ENCODE peak calls at places on chromosomes 7 and 10, in eight cellular contexts. Y is mucosa of descending colon, I is aorta, L is GM23338, J is kidney, S is uterus, G is adrenal gland, V is esophagus muscularis mucosa. N is an unnamed sample. For H3K4me1, the result is how much of the 10 kb centered on the place peaks cover.

GRCh38 chr10:14325325-14325955 is 5.3 kb downstream of the FRMD4A start:
- DNase-seq in Y (peak), I (peak), L (peak), J (no peak), S (no peak), G (peak), V (peak), N (peak)

GRCh38 chr7:101563933-101564777 is 64.9 kb downstream of the MYL10 start:
- DNase-seq in Y (no peak), I (no peak), L (peak), J (peak), S (no peak), G (no peak), V (no peak), N (no peak)

GRCh38 chr10:67837519-67838314 is at the start of gene DNAJC12:
- DNase-seq in Y (no peak), I (no peak), L (peak), J (no peak), S (no peak), G (no peak), V (peak), N (no peak)

GRCh38 chr10:69130251-69130650 is 6.3 kb downstream of the VPS26A start:
- DNase-seq in Y (no peak), I (no peak), L (no peak), J (no peak), S (no peak), G (no peak), V (no peak), N (no peak)

GRCh38 chr7:6022671-6023070 is 8.5 kb upstream of the ANKRD61 start:
- DNase-seq in Y (no peak), I (no peak), L (no peak), J (peak), S (no peak), G (no peak), V (no peak), N (no peak)

GRCh38 chr10:82463165-82463564 is 588.2 kb downstream of the NRG3 start:
- DNase-seq in Y (no peak), I (no peak), L (no peak), J (no peak), S (no peak), G (no peak), V (no peak), N (no peak)

GRCh38 chr10:93198401-93199175 is 124.9 kb downstream of the CYP26A1 start:
- DNase-seq in Y (no peak), I (peak), L (peak), J (peak), S (no peak), G (peak), V (peak), N (no peak)

GRCh38 chr7:88806280-88807037 is 10.9 kb upstream of the TEX47 start:
- DNase-seq in Y (no peak), I (no peak), L (no peak), J (no peak), S (no peak), G (no peak), V (no peak), N (no peak)

GRCh38 chr7:15309891-15310290 is 251.9 kb downstream of the AGMO start:
- DNase-seq in Y (no peak), I (no peak), L (no peak), J (no peak), S (no peak), G (no peak), V (no peak), N (no peak)

GRCh38 chr7:33686001-33686591 is 219.2 kb upstream of the BMPER start:
- DNase-seq in Y (no peak), I (no peak), L (peak), J (no peak), S (no peak), G (no peak), V (no peak), N (no peak)

GRCh38 chr10:119947325-119947724 is 54.8 kb downstream of the SEC23IP start:
- DNase-seq in Y (no peak), I (no peak), L (no peak), J (no peak), S (no peak), G (no peak), V (no peak), N (no peak)

GRCh38 chr7:93910076-93910994 is 4.0 kb downstream of the GNGT1 start:
- DNase-seq in Y (no peak), I (no peak), L (no peak), J (no peak), S (peak), G (peak), V (no peak), N (no peak)

GRCh38 chr10:112336556-112337201 is 37.2 kb upstream of the ACSL5 start:
- DNase-seq in Y (no peak), I (no peak), L (no peak), J (no peak), S (no peak), G (no peak), V (no peak), N (no peak)

GRCh38 chr10:18473424-18474110 is 177.8 kb downstream of the NSUN6 start:
- DNase-seq in Y (no peak), I (no peak), L (no peak), J (no peak), S (no peak), G (peak), V (no peak), N (no peak)

GRCh38 chr10:133616371-133617130 is 10.0 kb downstream of the FRG2B start:
- DNase-seq in Y (peak), I (no peak), L (no peak), J (no peak), S (no peak), G (no peak), V (peak), N (peak)

GRCh38 chr7:96508371-96508770 is 186.5 kb upstream of the SLC25A13 start:
- DNase-seq in Y (no peak), I (no peak), L (no peak), J (no peak), S (no peak), G (no peak), V (no peak), N (no peak)

GRCh38 chr7:107726356-107727130 is 17.4 kb upstream of the CBLL1 start:
- DNase-seq in Y (no peak), I (no peak), L (no peak), J (no peak), S (no peak), G (no peak), V (no peak), N (no peak)

GRCh38 chr7:20307119-20307518 is 23.6 kb upstream of the ITGB8 start:
- DNase-seq in Y (no peak), I (no peak), L (peak), J (no peak), S (no peak), G (no peak), V (no peak), N (no peak)

GRCh38 chr7:154950992-154951391 is 51.9 kb downstream of the PAXIP1 start:
- DNase-seq in Y (no peak), I (no peak), L (no peak), J (no peak), S (no peak), G (no peak), V (no peak), N (no peak)

GRCh38 chr7:131540491-131541162 is 15.8 kb downstream of the PODXL start:
- DNase-seq in Y (no peak), I (no peak), L (no peak), J (peak), S (no peak), G (no peak), V (no peak), N (no peak)

GRCh38 chr10:72292223-72292691 is 18.5 kb downstream of the DDIT4 start:
- DNase-seq in Y (no peak), I (no peak), L (no peak), J (peak), S (no peak), G (no peak), V (no peak), N (no peak)

GRCh38 chr7:39637400-39637799 is 14.0 kb downstream of the RALA start:
- DNase-seq in Y (no peak), I (no peak), L (no peak), J (no peak), S (no peak), G (no peak), V (no peak), N (no peak)

GRCh38 chr7:102063736-102064135 is 222.9 kb upstream of the SH2B2 start:
- DNase-seq in Y (peak), I (no peak), L (peak), J (peak), S (no peak), G (no peak), V (no peak), N (no peak)

GRCh38 chr10:3097160-3097559 is 29.8 kb downstream of the PFKP start:
- DNase-seq in Y (no peak), I (no peak), L (no peak), J (peak), S (no peak), G (no peak), V (no peak), N (no peak)

GRCh38 chr7:41272664-41273063 is 430.2 kb downstream of the INHBA start:
- DNase-seq in Y (no peak), I (no peak), L (no peak), J (no peak), S (no peak), G (no peak), V (peak), N (no peak)

GRCh38 chr10:29102233-29102632 is 186.6 kb upstream of the LYZL1 start:
- DNase-seq in Y (no peak), I (no peak), L (no peak), J (no peak), S (no peak), G (no peak), V (no peak), N (no peak)

GRCh38 chr10:71623098-71623985 is 96.2 kb downstream of the C10orf105 start:
- DNase-seq in Y (no peak), I (no peak), L (peak), J (no peak), S (peak), G (peak), V (no peak), N (no peak)

GRCh38 chr7:24825931-24826661 is 68.8 kb upstream of the GSDME start:
- DNase-seq in Y (no peak), I (no peak), L (peak), J (no peak), S (no peak), G (no peak), V (no peak), N (no peak)

GRCh38 chr10:69061305-69062161 is 26.4 kb upstream of the SRGN start:
- DNase-seq in Y (peak), I (peak), L (no peak), J (peak), S (peak), G (peak), V (no peak), N (peak)

GRCh38 chr7:97024209-97025129 is at the start of gene DLX5:
- DNase-seq in Y (no peak), I (peak), L (peak), J (peak), S (peak), G (peak), V (peak), N (no peak)

GRCh38 chr10:29689001-29689400 is 54.2 kb upstream of the SVIL start:
- DNase-seq in Y (no peak), I (no peak), L (no peak), J (no peak), S (no peak), G (no peak), V (no peak), N (no peak)

GRCh38 chr7:144682581-144683280 is 153.1 kb downstream of the TPK1 start:
- DNase-seq in Y (no peak), I (no peak), L (no peak), J (no peak), S (no peak), G (no peak), V (no peak), N (no peak)

GRCh38 chr7:44712012-44712411 is 36.6 kb upstream of the ZMIZ2 start:
- DNase-seq in Y (no peak), I (no peak), L (no peak), J (no peak), S (no peak), G (no peak), V (no peak), N (no peak)

DNA sequence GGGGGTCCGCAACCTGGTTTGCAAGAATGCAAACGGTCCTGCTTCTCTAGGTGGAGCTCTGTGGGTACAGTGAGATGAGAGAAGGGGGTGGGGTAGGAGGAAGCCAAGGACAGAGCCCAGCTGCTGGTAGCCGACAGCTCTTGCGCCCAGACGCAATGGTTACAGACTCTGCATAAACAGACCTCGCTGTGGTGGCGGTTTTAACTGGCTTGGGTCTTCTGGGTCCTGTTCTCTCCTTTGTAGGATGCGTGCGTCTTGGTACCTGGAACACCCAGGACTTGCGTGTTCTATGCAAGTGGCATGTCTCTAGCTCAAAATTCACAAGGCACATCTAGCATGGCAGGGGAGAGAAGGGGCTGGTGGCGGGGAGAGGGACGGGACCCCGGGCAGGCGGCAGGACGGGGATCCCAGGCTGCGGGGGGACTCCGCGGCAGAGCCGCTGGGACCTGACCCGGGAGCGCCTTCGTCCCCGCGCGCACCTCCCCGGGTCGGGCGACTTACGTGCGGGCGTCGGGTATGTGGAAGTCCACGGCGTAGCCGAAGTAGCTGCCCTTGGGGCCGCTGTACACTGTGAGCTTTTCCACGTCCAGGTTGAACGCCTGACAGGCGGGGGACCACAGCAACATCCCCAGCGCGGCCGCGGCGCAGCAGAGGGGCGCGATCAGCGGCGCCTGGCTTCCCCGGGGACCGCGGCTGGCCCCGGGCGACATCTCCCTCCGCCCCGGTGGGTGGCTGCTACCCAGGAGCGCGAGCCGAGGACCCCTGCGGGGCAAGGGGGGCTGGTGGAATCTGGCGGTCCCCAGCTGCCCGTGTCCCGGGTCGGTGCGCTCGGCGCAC is 442 bp downstream of the ITGA8 start:
- DNase-seq in Y (peak), I (no peak), L (peak), J (peak), S (no peak), G (no peak), V (no peak), N (no peak)
- H3K4me1 ChIP-seq in Y (under half), I (under half), L (under half), J (under half), S (under half), G (under half), V (under half), N (under half)

GRCh38 chr10:122374859-122375721 is 582 bp downstream of the PLEKHA1 start:
- DNase-seq in Y (peak), I (peak), L (peak), J (peak), S (peak), G (peak), V (no peak), N (peak)

GRCh38 chr10:122373108-122373507 is 1.4 kb upstream of the PLEKHA1 start:
- DNase-seq in Y (no peak), I (no peak), L (no peak), J (no peak), S (no peak), G (no peak), V (no peak), N (no peak)

GRCh38 chr10:122374246-122374858 is at the start of gene PLEKHA1:
- DNase-seq in Y (peak), I (peak), L (peak), J (peak), S (peak), G (peak), V (peak), N (peak)

GRCh38 chr10:122375761-122376160 is 1.3 kb downstream of the PLEKHA1 start:
- DNase-seq in Y (no peak), I (no peak), L (peak), J (no peak), S (no peak), G (no peak), V (no peak), N (no peak)

DNA sequence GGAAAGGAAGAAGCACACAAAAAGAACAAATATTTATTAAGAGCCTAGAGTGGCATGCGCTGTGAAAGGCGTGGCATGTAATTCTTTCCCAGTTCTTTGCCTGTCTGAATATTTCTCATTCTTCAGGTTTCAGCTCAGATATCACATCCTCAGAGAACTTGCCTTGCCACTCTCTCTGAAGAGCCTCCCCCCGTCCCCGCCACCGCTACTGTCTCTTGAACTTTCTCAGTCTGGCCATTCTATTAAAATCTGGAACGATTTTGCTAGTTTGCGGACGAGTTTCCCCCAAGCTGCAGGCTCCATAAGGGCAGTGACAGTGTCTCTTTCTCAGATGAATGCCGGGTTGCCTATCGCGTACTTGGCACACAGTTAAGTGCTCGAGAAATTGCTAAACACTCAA is 795 bp upstream of the PLEKHA1 start:
- DNase-seq in Y (no peak), I (no peak), L (peak), J (no peak), S (no peak), G (no peak), V (no peak), N (no peak)
- H3K4me1 ChIP-seq in Y (under half), I (under half), L (under half), J (under half), S (under half), G (under half), V (half or more), N (half or more)

GRCh38 chr10:116733566-116733965 is 8.8 kb downstream of the HSPA12A start:
- DNase-seq in Y (no peak), I (no peak), L (no peak), J (no peak), S (no peak), G (no peak), V (no peak), N (no peak)

GRCh38 chr10:116730464-116731260 is 11.7 kb downstream of the HSPA12A start:
- DNase-seq in Y (no peak), I (no peak), L (no peak), J (no peak), S (no peak), G (no peak), V (no peak), N (no peak)

GRCh38 chr10:116729243-116729642 is 13.1 kb downstream of the HSPA12A start:
- DNase-seq in Y (no peak), I (no peak), L (no peak), J (no peak), S (no peak), G (no peak), V (no peak), N (no peak)

GRCh38 chr10:116728526-116729096 is 13.8 kb downstream of the HSPA12A start:
- DNase-seq in Y (no peak), I (no peak), L (no peak), J (no peak), S (no peak), G (peak), V (no peak), N (no peak)

DNA sequence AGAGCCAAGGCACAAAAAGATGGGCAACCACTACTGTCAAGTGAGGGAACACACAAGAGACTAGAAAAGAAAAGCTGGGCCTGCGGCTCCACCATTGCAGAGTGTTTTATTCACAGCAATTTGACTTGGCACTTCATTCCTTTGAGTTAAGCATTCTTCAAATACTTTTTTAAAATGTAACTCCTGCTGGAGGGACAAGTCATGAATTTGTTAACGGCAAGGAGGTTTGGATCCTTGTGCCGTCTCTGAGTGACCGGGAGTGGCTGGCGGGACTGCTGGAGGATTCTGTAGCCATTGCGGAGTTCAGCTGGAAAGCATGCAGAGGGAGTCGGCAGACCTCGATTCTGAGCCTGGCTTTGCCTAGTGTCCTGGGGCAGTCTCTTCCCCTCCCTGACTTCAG is 9.8 kb downstream of the HSPA12A start:
- DNase-seq in Y (no peak), I (no peak), L (peak), J (no peak), S (no peak), G (no peak), V (no peak), N (no peak)
- H3K4me1 ChIP-seq in Y (under half), I (under half), L (under half), J (under half), S (under half), G (under half), V (under half), N (under half)

GRCh38 chr7:106065560-106066500 is 46.3 kb downstream of the SYPL1 start:
- DNase-seq in Y (peak), I (no peak), L (no peak), J (no peak), S (no peak), G (peak), V (peak), N (no peak)
- H3K4me1 ChIP-seq in Y (under half), I (under half), L (under half), J (under half), S (under half), G (under half), V (half or more), N (half or more)

DNA sequence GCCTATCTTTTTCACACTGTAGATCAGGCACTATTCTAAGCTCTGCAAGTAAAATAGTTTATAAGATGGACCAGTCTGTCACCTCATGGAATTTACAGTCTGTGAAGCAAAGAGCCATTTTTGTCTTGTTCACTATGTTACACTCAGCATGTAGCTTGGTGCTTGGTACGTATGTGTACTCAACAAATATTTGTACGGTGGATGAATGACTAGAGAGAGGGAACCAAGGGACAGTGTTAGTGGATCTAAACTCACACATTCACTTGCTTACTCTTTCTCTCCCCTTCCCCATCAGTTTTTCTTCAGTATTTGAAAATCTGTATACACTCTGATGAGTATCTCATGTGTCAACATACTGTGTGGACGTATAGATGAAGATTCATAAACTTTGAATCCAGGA is 45.9 kb downstream of the PTF1A start:
- DNase-seq in Y (no peak), I (no peak), L (no peak), J (no peak), S (no peak), G (no peak), V (no peak), N (no peak)
- H3K4me1 ChIP-seq in Y (under half), I (under half), L (under half), J (under half), S (under half), G (under half), V (under half), N (under half)

DNA sequence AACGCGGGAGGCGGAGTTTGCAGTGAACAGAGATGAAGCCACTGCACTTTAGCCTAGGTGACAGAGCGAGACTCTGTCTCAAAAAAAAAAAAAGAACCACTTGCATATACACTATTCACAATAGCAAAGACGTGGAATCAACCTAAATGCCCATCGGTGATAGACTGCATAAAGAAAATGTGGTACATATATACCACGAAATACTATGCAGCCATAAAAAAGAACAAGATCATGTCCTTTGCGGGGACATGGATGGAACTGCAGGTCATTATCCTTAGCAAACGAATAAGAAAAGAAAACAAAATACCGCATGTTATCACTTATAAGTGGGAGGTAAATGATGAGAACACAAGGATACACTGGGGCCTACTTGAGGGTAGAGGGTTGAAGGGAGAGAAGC is 39.5 kb downstream of the EGFR start:
- DNase-seq in Y (no peak), I (no peak), L (no peak), J (no peak), S (no peak), G (no peak), V (no peak), N (no peak)
- H3K4me1 ChIP-seq in Y (under half), I (under half), L (under half), J (under half), S (under half), G (under half), V (half or more), N (under half)

N was measured in left ventricle myocardium inferior.